ENCODE peak calls at places on chromosomes 7 and 10, in six cellular contexts. Z, M, H, T, J and P are unnamed samples.

GRCh38 chr10:57992321-57993077 is 275.2 kb downstream of the IPMK start:
- DNase-seq in Z (peak; percentile 13), M (no peak), H (no peak), T (no peak), J (no peak), P (no peak)

GRCh38 chr7:114243019-114243507 is 171.6 kb upstream of the FOXP2 start:
- DNase-seq in Z (no peak), M (no peak), H (no peak), T (no peak), J (no peak), P (no peak)

GRCh38 chr7:24560772-24561171 is 12.5 kb upstream of the PALS2 start:
- DNase-seq in Z (no peak), M (no peak), H (no peak), T (no peak), J (no peak), P (no peak)

GRCh38 chr10:132808568-132809236 is 22.8 kb upstream of the NKX6-2 start:
- DNase-seq in Z (no peak), M (no peak), H (no peak), T (no peak), J (no peak), P (no peak)

GRCh38 chr10:71090330-71090729 is 122.0 kb upstream of the UNC5B start:
- DNase-seq in Z (no peak), M (peak; percentile 5), H (no peak), T (no peak), J (no peak), P (no peak)

GRCh38 chr7:156545989-156546388 is 94.6 kb upstream of the RNF32 start:
- DNase-seq in Z (no peak), M (no peak), H (no peak), T (no peak), J (no peak), P (no peak)

GRCh38 chr10:79222186-79222585 is 125.1 kb upstream of the PPIF start:
- DNase-seq in Z (no peak), M (no peak), H (no peak), T (no peak), J (no peak), P (no peak)

GRCh38 chr7:102119213-102119651 is 167.4 kb upstream of the SH2B2 start:
- DNase-seq in Z (no peak), M (no peak), H (no peak), T (no peak), J (no peak), P (no peak)

GRCh38 chr7:49771427-49772176 is 1.8 kb upstream of the VWC2 start:
- DNase-seq in Z (no peak), M (no peak), H (no peak), T (no peak), J (no peak), P (no peak)

GRCh38 chr10:128641998-128642397 is 515.8 kb upstream of the MKI67 start:
- DNase-seq in Z (no peak), M (no peak), H (no peak), T (no peak), J (no peak), P (no peak)

GRCh38 chr7:86964973-86965726 is 94.3 kb downstream of the ELAPOR2 start:
- DNase-seq in Z (no peak), M (no peak), H (no peak), T (no peak), J (no peak), P (no peak)

GRCh38 chr10:130064783-130065182 is 45.8 kb downstream of the C10orf143 start:
- DNase-seq in Z (no peak), M (no peak), H (no peak), T (no peak), J (no peak), P (no peak)

GRCh38 chr7:19754521-19755116 is 18.8 kb downstream of the TMEM196 start:
- DNase-seq in Z (no peak), M (peak; percentile 11), H (no peak), T (no peak), J (peak; percentile 15), P (peak; percentile 12)

GRCh38 chr10:3472705-3473078 is 300.1 kb upstream of the PITRM1 start:
- DNase-seq in Z (no peak), M (no peak), H (no peak), T (no peak), J (no peak), P (no peak)

GRCh38 chr7:20280475-20281351 is 50.0 kb upstream of the ITGB8 start:
- DNase-seq in Z (no peak), M (no peak), H (no peak), T (no peak), J (no peak), P (peak; percentile 27)

GRCh38 chr10:91672021-91672608 is 39.2 kb upstream of the PPP1R3C start:
- DNase-seq in Z (no peak), M (no peak), H (no peak), T (no peak), J (no peak), P (peak; percentile 53)

GRCh38 chr7:15086882-15087281 is 184.3 kb upstream of the DGKB start:
- DNase-seq in Z (no peak), M (no peak), H (no peak), T (no peak), J (no peak), P (no peak)

GRCh38 chr7:31022726-31023125 is 29.4 kb upstream of the ADCYAP1R1 start:
- DNase-seq in Z (no peak), M (peak; percentile 33), H (no peak), T (no peak), J (no peak), P (no peak)

GRCh38 chr10:21372651-21373410 is 152.7 kb downstream of the SKIDA1 start:
- DNase-seq in Z (no peak), M (no peak), H (peak; percentile 23), T (no peak), J (peak; percentile 50), P (peak; percentile 30)

GRCh38 chr10:631266-631665 is 58.2 kb downstream of the DIP2C start:
- DNase-seq in Z (no peak), M (no peak), H (no peak), T (no peak), J (no peak), P (no peak)

GRCh38 chr7:149887311-149887710 is 13.5 kb downstream of the ATP6V0E2 start:
- DNase-seq in Z (no peak), M (no peak), H (no peak), T (no peak), J (no peak), P (no peak)

GRCh38 chr7:77799078-77799964 is 748 bp downstream of the PHTF2 start:
- DNase-seq in Z (no peak), M (peak; percentile 47), H (no peak), T (no peak), J (no peak), P (peak; percentile 79)

GRCh38 chr10:17006631-17007161 is 122.9 kb downstream of the CUBN start:
- DNase-seq in Z (no peak), M (no peak), H (no peak), T (no peak), J (no peak), P (no peak)

GRCh38 chr7:100360102-100360607 is 2.2 kb downstream of the PILRB start:
- DNase-seq in Z (no peak), M (no peak), H (no peak), T (no peak), J (no peak), P (no peak)

GRCh38 chr7:25557379-25557916 is 329.2 kb upstream of the NPVF start:
- DNase-seq in Z (no peak), M (no peak), H (no peak), T (no peak), J (no peak), P (no peak)

GRCh38 chr10:48363617-48364355 is 57.3 kb downstream of the MAPK8 start:
- DNase-seq in Z (no peak), M (peak; percentile 47), H (peak; percentile 3), T (no peak), J (peak; percentile 51), P (peak; percentile 30)

GRCh38 chr7:26198133-26198780 is 2.3 kb downstream of the HNRNPA2B1 start:
- DNase-seq in Z (no peak), M (no peak), H (no peak), T (no peak), J (no peak), P (no peak)

GRCh38 chr7:28804157-28804556 is 154.0 kb downstream of the TRIL start:
- DNase-seq in Z (no peak), M (no peak), H (no peak), T (no peak), J (no peak), P (no peak)

GRCh38 chr7:28804990-28805389 is 153.1 kb downstream of the TRIL start:
- DNase-seq in Z (no peak), M (no peak), H (no peak), T (no peak), J (no peak), P (no peak)

GRCh38 chr7:28808786-28809533 is 149.2 kb downstream of the TRIL start:
- DNase-seq in Z (no peak), M (peak; percentile 22), H (peak; percentile 25), T (no peak), J (no peak), P (peak; percentile 31)

GRCh38 chr7:28807396-28807994 is 150.6 kb downstream of the TRIL start:
- DNase-seq in Z (no peak), M (no peak), H (no peak), T (no peak), J (no peak), P (no peak)

DNA sequence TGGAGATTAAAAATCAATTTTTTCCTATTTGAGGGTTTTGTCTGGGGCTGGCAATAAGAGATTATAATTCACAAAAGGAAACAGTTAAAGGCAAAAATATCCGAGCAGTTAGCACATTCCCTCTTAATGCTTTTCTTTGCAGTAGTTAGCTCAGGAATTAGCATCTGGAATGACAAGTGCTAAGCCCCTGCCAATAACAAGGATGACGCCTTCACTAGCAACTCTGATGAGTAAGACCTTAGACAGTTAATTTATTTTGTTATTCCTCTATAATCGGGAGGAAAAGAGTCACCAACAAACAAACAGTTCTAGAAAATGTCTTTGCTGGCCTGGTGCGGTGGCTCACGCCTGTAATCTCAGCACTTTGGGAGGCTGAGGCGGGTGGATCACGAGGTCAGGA is 151.3 kb downstream of the TRIL start:
- DNase-seq in Z (no peak), M (no peak), H (no peak), T (no peak), J (no peak), P (no peak)
- TF ChIP-seq TAF1 in Z (no peak), M (no peak), H (no peak), T (no peak), J (no peak), P (no peak)

GRCh38 chr10:118698421-118698820 is 56.3 kb downstream of the CACUL1 start:
- DNase-seq in Z (no peak), M (peak; percentile 23), H (peak; percentile 20), T (no peak), J (peak; percentile 80), P (peak; percentile 20)
- TF ChIP-seq TAF1 in Z (no peak), M (no peak), H (no peak), T (no peak), J (no peak), P (no peak)

DNA sequence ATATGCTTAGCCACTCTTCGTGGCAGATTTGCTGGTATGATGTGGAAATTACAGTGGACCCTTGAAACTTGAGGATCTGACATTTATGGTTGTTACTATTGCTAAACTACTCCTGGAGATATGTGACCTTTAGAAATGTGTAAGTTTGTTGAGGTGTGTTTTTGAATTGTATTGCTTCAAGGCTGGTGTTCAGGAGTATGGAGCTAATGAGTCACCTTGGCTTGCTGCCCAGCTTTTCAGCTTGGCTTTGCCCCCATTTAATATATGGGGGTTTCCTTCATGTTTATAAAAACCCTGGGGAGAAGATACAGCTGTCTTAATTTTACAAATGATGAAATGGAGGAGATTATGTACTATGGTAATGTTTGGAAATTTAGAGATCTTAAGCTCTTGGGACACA is 11.6 kb downstream of the HBP1 start:
- DNase-seq in Z (no peak), M (no peak), H (no peak), T (no peak), J (no peak), P (no peak)
- TF ChIP-seq TAF1 in Z (no peak), M (no peak), H (no peak), T (no peak), J (no peak), P (no peak)

GRCh38 chr7:23072043-23072442 is 33.5 kb upstream of the KLHL7 start:
- DNase-seq in Z (no peak), M (no peak), H (no peak), T (no peak), J (no peak), P (no peak)
- TF ChIP-seq TAF1 in Z (no peak), M (no peak), H (no peak), T (no peak), J (no peak), P (no peak)